ENCODE peak calls at places on chromosomes 2 and 18, in seven cellular contexts. One of them, this sample, is unnamed.
A peak's percentile ranks its signal among the peaks of the same experiment; 100 is the strongest.

GRCh38 chr2:109350526-109350925 is 221.5 kb downstream of the SH3RF3 start:
- DNase-seq in hypothalamus: no peak
- DNase-seq in Calu3: no peak
- DNase-seq in mucosa of gallbladder: no peak
- DNase-seq in pulmonary artery endothelial cell: no peak
- DNase-seq in left colon: no peak
- DNase-seq in heart left ventricle: no peak
- DNase-seq in this sample: no peak

GRCh38 chr2:63590621-63591408 is 2.1 kb downstream of the MDH1 start:
- DNase-seq in pulmonary artery endothelial cell: no peak
- DNase-seq in hypothalamus: no peak
- DNase-seq in mucosa of gallbladder: peak; percentile 17
- DNase-seq in left colon: peak; percentile 46
- DNase-seq in Calu3: no peak
- DNase-seq in heart left ventricle: peak; percentile 76
- DNase-seq in this sample: no peak

GRCh38 chr18:23307567-23308295 is 145.4 kb upstream of the RIOK3 start:
- DNase-seq in pulmonary artery endothelial cell: no peak
- DNase-seq in Calu3: no peak
- DNase-seq in heart left ventricle: no peak
- DNase-seq in mucosa of gallbladder: no peak
- DNase-seq in left colon: no peak
- DNase-seq in hypothalamus: no peak
- DNase-seq in this sample: no peak

GRCh38 chr2:53907582-53907981 is 47.8 kb upstream of the GPR75 start:
- DNase-seq in mucosa of gallbladder: no peak
- DNase-seq in pulmonary artery endothelial cell: no peak
- DNase-seq in hypothalamus: no peak
- DNase-seq in Calu3: no peak
- DNase-seq in heart left ventricle: no peak
- DNase-seq in left colon: no peak
- DNase-seq in this sample: no peak

GRCh38 chr2:241563981-241564595 is 5.5 kb downstream of the BOK start:
- DNase-seq in pulmonary artery endothelial cell: no peak
- DNase-seq in hypothalamus: no peak
- DNase-seq in heart left ventricle: no peak
- DNase-seq in mucosa of gallbladder: no peak
- DNase-seq in Calu3: no peak
- DNase-seq in left colon: no peak
- DNase-seq in this sample: no peak

GRCh38 chr2:25899404-25899925 is 21.2 kb upstream of the ASXL2 start:
- DNase-seq in mucosa of gallbladder: no peak
- DNase-seq in heart left ventricle: no peak
- DNase-seq in pulmonary artery endothelial cell: no peak
- DNase-seq in Calu3: no peak
- DNase-seq in left colon: no peak
- DNase-seq in hypothalamus: no peak
- DNase-seq in this sample: no peak

GRCh38 chr2:229586746-229587705 is 127.3 kb downstream of the DNER start:
- DNase-seq in Calu3: peak; percentile 89
- DNase-seq in hypothalamus: peak; percentile 73
- DNase-seq in left colon: peak; percentile 47
- DNase-seq in mucosa of gallbladder: peak; percentile 76
- DNase-seq in pulmonary artery endothelial cell: peak; percentile 24
- DNase-seq in heart left ventricle: peak; percentile 75
- DNase-seq in this sample: peak; percentile 63

GRCh38 chr2:46552086-46552485 is 72.7 kb downstream of the TMEM247 start:
- DNase-seq in Calu3: no peak
- DNase-seq in pulmonary artery endothelial cell: no peak
- DNase-seq in hypothalamus: no peak
- DNase-seq in heart left ventricle: no peak
- DNase-seq in mucosa of gallbladder: no peak
- DNase-seq in left colon: no peak
- DNase-seq in this sample: no peak

GRCh38 chr2:226756131-226756530 is 43.5 kb downstream of the IRS1 start:
- DNase-seq in heart left ventricle: no peak
- DNase-seq in pulmonary artery endothelial cell: no peak
- DNase-seq in mucosa of gallbladder: no peak
- DNase-seq in hypothalamus: no peak
- DNase-seq in Calu3: peak; percentile 16
- DNase-seq in left colon: no peak
- DNase-seq in this sample: no peak

GRCh38 chr18:48098007-48098406 is 167.5 kb upstream of the SMAD2 start:
- DNase-seq in pulmonary artery endothelial cell: no peak
- DNase-seq in hypothalamus: no peak
- DNase-seq in left colon: no peak
- DNase-seq in heart left ventricle: no peak
- DNase-seq in mucosa of gallbladder: no peak
- DNase-seq in Calu3: no peak
- DNase-seq in this sample: no peak

GRCh38 chr2:69493268-69493667 is 56.0 kb upstream of the NFU1 start:
- DNase-seq in Calu3: no peak
- DNase-seq in heart left ventricle: no peak
- DNase-seq in pulmonary artery endothelial cell: no peak
- DNase-seq in left colon: peak; percentile 49
- DNase-seq in mucosa of gallbladder: peak; percentile 19
- DNase-seq in hypothalamus: peak; percentile 33
- DNase-seq in this sample: no peak

GRCh38 chr2:39114771-39115170 is 6.1 kb downstream of the SOS1 start:
- DNase-seq in pulmonary artery endothelial cell: no peak
- DNase-seq in left colon: no peak
- DNase-seq in mucosa of gallbladder: no peak
- DNase-seq in heart left ventricle: no peak
- DNase-seq in Calu3: no peak
- DNase-seq in hypothalamus: no peak
- DNase-seq in this sample: no peak

GRCh38 chr2:167294775-167295140 is 406.5 kb downstream of the XIRP2 start:
- DNase-seq in heart left ventricle: no peak
- DNase-seq in Calu3: no peak
- DNase-seq in left colon: no peak
- DNase-seq in hypothalamus: no peak
- DNase-seq in pulmonary artery endothelial cell: no peak
- DNase-seq in mucosa of gallbladder: no peak
- DNase-seq in this sample: no peak